ENCODE peak calls at places on chromosomes 12 and 14, in seven cellular contexts. C is body of pancreas, E is ovary, Y is suprapubic skin, R is endothelial cell of umbilical vein, P is thyroid gland, M is spleen. L is an unnamed sample.

GRCh38 chr14:55340482-55340881 is 69.3 kb downstream of the FBXO34 start:
- DNase-seq in Y (no peak), P (no peak), E (no peak), R (no peak), C (peak), M (no peak), L (no peak)

GRCh38 chr12:93785262-93786010 is 108.3 kb downstream of the CRADD start:
- DNase-seq in M (no peak), R (peak), E (peak), C (no peak), P (peak), Y (no peak), L (peak)

GRCh38 chr14:49962616-49963015 is 69.7 kb downstream of the ARF6 start:
- DNase-seq in C (no peak), Y (no peak), P (peak), R (no peak), E (no peak), M (no peak), L (peak)

GRCh38 chr14:31090872-31091764 is 64.9 kb upstream of the STRN3 start:
- DNase-seq in E (peak), R (peak), P (peak), M (no peak), Y (no peak), C (peak), L (peak)

GRCh38 chr12:89370411-89370810 is 18.1 kb upstream of the DUSP6 start:
- DNase-seq in M (no peak), C (no peak), P (no peak), R (no peak), Y (no peak), E (no peak), L (no peak)

GRCh38 chr12:20101046-20101445 is 267.3 kb upstream of the PDE3A start:
- DNase-seq in M (no peak), Y (no peak), P (peak), E (peak), R (no peak), C (no peak), L (no peak)

GRCh38 chr12:29426516-29426915 is 45.5 kb upstream of the ERGIC2 start:
- DNase-seq in M (no peak), P (no peak), E (no peak), R (peak), Y (no peak), C (no peak), L (no peak)

GRCh38 chr12:131199221-131199620 is 245.5 kb downstream of the ADGRD1 start:
- DNase-seq in P (no peak), Y (no peak), M (no peak), E (no peak), R (no peak), C (no peak), L (no peak)

GRCh38 chr12:25276199-25276937 is 25.6 kb upstream of the KRAS start:
- DNase-seq in M (no peak), R (peak), Y (no peak), C (peak), P (peak), E (peak), L (no peak)

GRCh38 chr12:44765796-44766195 is 110.3 kb downstream of the NELL2 start:
- DNase-seq in E (no peak), C (no peak), P (no peak), Y (no peak), R (no peak), M (no peak), L (no peak)

GRCh38 chr14:101073598-101073965 is 170.1 kb upstream of the RTL1 start:
- DNase-seq in R (no peak), P (no peak), M (peak), C (no peak), E (no peak), Y (peak), L (peak)

GRCh38 chr12:113912761-113913295 is 53.3 kb downstream of the RBM19 start:
- DNase-seq in P (peak), E (peak), C (peak), Y (no peak), R (peak), M (peak), L (peak)

GRCh38 chr14:101780887-101781239 is 19.4 kb downstream of the PPP2R5C start:
- DNase-seq in M (no peak), E (no peak), P (peak), Y (no peak), C (no peak), R (no peak), L (no peak)

GRCh38 chr12:110342157-110342556 is 61.1 kb downstream of the ATP2A2 start:
- DNase-seq in Y (no peak), M (no peak), R (no peak), P (no peak), E (no peak), C (no peak), L (no peak)

GRCh38 chr14:75141967-75142366 is 15.1 kb upstream of the NEK9 start:
- DNase-seq in C (no peak), P (peak), E (no peak), Y (no peak), M (no peak), R (peak), L (no peak)

GRCh38 chr12:46835785-46836184 is 10.0 kb upstream of the SLC38A4 start:
- DNase-seq in E (no peak), R (no peak), P (no peak), C (no peak), M (no peak), Y (no peak), L (no peak)

GRCh38 chr12:130664772-130665171 is 51.3 kb downstream of the RIMBP2 start:
- DNase-seq in C (no peak), R (no peak), E (no peak), Y (no peak), M (peak), P (no peak), L (no peak)

GRCh38 chr12:27048822-27049752 is 26.7 kb downstream of the MED21 start:
- DNase-seq in C (no peak), R (peak), P (no peak), M (no peak), Y (no peak), E (no peak), L (no peak)

GRCh38 chr12:466039-466438 is 6.3 kb downstream of the B4GALNT3 start:
- DNase-seq in R (no peak), P (peak), E (no peak), Y (no peak), M (no peak), C (no peak), L (no peak)

GRCh38 chr12:76694369-76694768 is 69.5 kb upstream of the ZDHHC17 start:
- DNase-seq in E (no peak), P (peak), Y (no peak), M (no peak), R (no peak), C (no peak), L (no peak)

GRCh38 chr14:70672328-70672675 is 30.6 kb downstream of the TTC9 start:
- DNase-seq in P (no peak), Y (no peak), M (no peak), C (no peak), R (no peak), E (no peak), L (no peak)

GRCh38 chr12:13941258-13942249 is 39.8 kb downstream of the GRIN2B start:
- DNase-seq in C (peak), Y (no peak), P (peak), R (peak), E (no peak), M (no peak), L (peak)

GRCh38 chr12:3149505-3150307 is 72.5 kb downstream of the TSPAN9 start:
- DNase-seq in E (no peak), Y (no peak), R (no peak), C (no peak), M (no peak), P (no peak), L (no peak)

GRCh38 chr12:106801167-106801708 is 26.8 kb downstream of the RIC8B start:
- DNase-seq in M (no peak), E (no peak), C (no peak), P (no peak), Y (no peak), R (no peak), L (no peak)

GRCh38 chr12:76962099-76962498 is 83.3 kb upstream of the CSRP2 start:
- DNase-seq in Y (no peak), P (no peak), C (no peak), R (no peak), M (no peak), E (no peak), L (no peak)

GRCh38 chr12:132429932-132430643 is 59.9 kb upstream of the FBRSL1 start:
- DNase-seq in P (peak), Y (no peak), E (no peak), C (peak), R (no peak), M (peak), L (no peak)

GRCh38 chr12:2691001-2691339 is 103.8 kb upstream of the FKBP4 start:
- DNase-seq in M (peak), Y (no peak), R (no peak), E (no peak), P (peak), C (no peak), L (no peak)

GRCh38 chr12:61993734-61994345 is 266.4 kb upstream of the USP15 start:
- DNase-seq in R (peak), C (no peak), M (no peak), E (no peak), P (no peak), Y (no peak), L (no peak)

GRCh38 chr14:101865288-101865687 is 99.1 kb upstream of the DYNC1H1 start:
- DNase-seq in Y (no peak), P (no peak), C (no peak), M (no peak), R (no peak), E (no peak), L (no peak)

GRCh38 chr12:77047341-77048202 is 17.8 kb downstream of the E2F7 start:
- DNase-seq in M (no peak), R (no peak), P (no peak), C (no peak), E (no peak), Y (no peak), L (no peak)

GRCh38 chr12:93335603-93336162 is 42.0 kb upstream of the NUDT4 start:
- DNase-seq in E (no peak), M (no peak), R (no peak), Y (no peak), C (no peak), P (no peak), L (peak)

GRCh38 chr12:62021808-62022207 is 238.4 kb upstream of the USP15 start:
- DNase-seq in Y (no peak), M (no peak), C (no peak), E (no peak), P (no peak), R (no peak), L (no peak)

GRCh38 chr14:68794130-68794855 is 1.4 kb upstream of the ZFP36L1 start:
- DNase-seq in Y (peak), C (peak), R (peak), P (peak), M (peak), E (peak), L (peak)

GRCh38 chr12:42426733-42427132 is 100.8 kb downstream of the PPHLN1 start:
- DNase-seq in Y (no peak), R (peak), P (no peak), C (no peak), M (no peak), E (no peak), L (no peak)

GRCh38 chr12:131836714-131837397 is 8.7 kb downstream of the MMP17 start:
- DNase-seq in M (no peak), R (no peak), Y (peak), C (no peak), E (no peak), P (no peak), L (no peak)

GRCh38 chr12:50542448-50542847 is 37.7 kb downstream of the DIP2B start:
- DNase-seq in R (no peak), Y (no peak), C (no peak), M (no peak), E (no peak), P (no peak), L (no peak)

GRCh38 chr14:35336171-35337073 is 44.2 kb downstream of the PSMA6 start:
- DNase-seq in E (peak), C (peak), Y (peak), M (peak), R (peak), P (peak), L (peak)

DNA sequence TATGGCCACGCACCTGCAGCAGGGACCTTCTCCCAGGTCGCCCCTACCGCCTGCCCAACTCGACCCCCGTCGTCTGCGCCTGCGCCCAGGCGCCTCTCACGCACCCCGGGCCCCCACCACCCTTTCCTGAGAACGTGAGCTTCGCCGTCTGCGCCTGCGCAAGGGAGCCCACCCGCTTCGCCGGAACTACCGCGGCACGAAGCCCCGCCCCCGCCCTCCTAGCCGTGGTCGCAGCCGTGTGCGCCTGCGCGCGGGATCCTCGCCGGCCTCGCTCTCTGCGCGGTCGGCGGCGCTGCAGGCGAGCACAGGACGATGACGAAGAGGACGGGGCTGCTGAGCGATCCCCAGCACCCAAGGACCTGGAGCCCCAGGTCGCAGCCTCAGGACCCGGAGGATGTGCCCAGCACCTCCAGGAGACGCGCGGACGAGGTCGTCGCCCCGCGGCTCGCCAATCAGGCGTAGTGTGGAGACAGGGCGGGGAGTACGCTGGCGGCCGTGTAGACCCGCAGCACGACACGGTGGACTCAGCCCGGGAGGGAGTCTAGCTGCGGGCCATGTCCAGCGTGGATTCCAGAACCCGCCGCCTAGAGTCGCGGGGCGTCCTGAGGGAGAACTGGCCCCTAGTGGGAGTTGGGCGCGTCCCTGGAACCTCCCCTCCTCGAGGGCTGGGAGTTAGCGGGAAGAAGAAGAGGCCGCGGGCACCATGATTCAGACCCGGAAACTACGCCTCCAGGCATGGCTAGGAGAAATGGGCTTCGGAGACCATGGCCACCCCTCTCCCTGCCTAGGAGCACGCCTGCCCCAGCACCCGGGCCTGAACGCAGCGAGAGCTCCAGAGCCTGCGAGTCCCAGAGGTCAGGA is 1120.8 kb upstream of the TMEM132C start:
- DNase-seq in C (peak), R (no peak), P (peak), M (peak), Y (peak), E (peak), L (no peak)
- TF ChIP-seq POLR2A in C (no peak), R (no peak), P (no peak), M (no peak), Y (no peak), E (no peak), L (no peak)

GRCh38 chr14:77037886-77038511 is 9.5 kb upstream of the IRF2BPL start:
- DNase-seq in C (no peak), Y (no peak), E (peak), M (peak), P (no peak), R (peak), L (no peak)
- H3K4me3 ChIP-seq in C (no peak), Y (no peak), E (no peak), M (no peak), P (no peak), R (peak), L (no peak)

GRCh38 chr12:85796001-85796400 is 40.2 kb downstream of the RASSF9 start:
- DNase-seq in M (no peak), C (no peak), E (no peak), R (peak), P (no peak), Y (no peak), L (no peak)
- TF ChIP-seq POLR2A in M (no peak), C (no peak), E (no peak), R (no peak), P (no peak), Y (no peak), L (no peak)

GRCh38 chr14:77023001-77023996 is 5.2 kb downstream of the IRF2BPL start:
- DNase-seq in Y (no peak), M (no peak), E (peak), R (peak), P (peak), C (peak), L (no peak)
- H3K4me3 ChIP-seq in Y (peak), M (peak), E (peak), R (no peak), P (no peak), C (no peak), L (no peak)

L was measured in lower leg skin.